ENCODE peak calls at places on chromosomes 11 and 22, in five cellular contexts. G is activated CD4-positive, alpha-beta T cell treated with anti-CD3 and anti-CD28 coated beads, Interleukin-2, amount 50 U/mL, for 48 hours; D is choroid plexus epithelial cell; T is stimulated activated CD8-positive, alpha-beta memory T cell treated with anti-CD3 and anti-CD28 coated beads, Interleukin-7, amount 100 ng/mL, for 1 hour; I is fibroblast of lung. H is an unnamed sample.

GRCh38 chr11:28400236-28401100 is 292.3 kb downstream of the METTL15 start:
- DNase-seq in G (no peak), D (peak), I (peak), T (no peak), H (no peak)

GRCh38 chr11:66203847-66204246 is 64.6 kb upstream of the RAB1B start:
- DNase-seq in G (no peak), T (no peak), D (no peak), I (no peak), H (no peak)

GRCh38 chr22:45187891-45188290 is 24.2 kb downstream of the NUP50 start:
- DNase-seq in G (no peak), T (no peak), D (no peak), I (no peak), H (no peak)

GRCh38 chr11:75031771-75032549 is 43.2 kb downstream of the NEU3 start:
- DNase-seq in T (no peak), D (peak), I (peak), G (peak), H (peak)

GRCh38 chr11:69620663-69621290 is 20.2 kb upstream of the CCND1 start:
- DNase-seq in T (no peak), D (no peak), I (no peak), G (no peak), H (no peak)

GRCh38 chr11:62552931-62553838 is 6.6 kb upstream of the AHNAK start:
- DNase-seq in D (peak), G (peak), I (peak), T (no peak), H (peak)

GRCh38 chr11:83092488-83093384 is 21.0 kb upstream of the RAB30 start:
- DNase-seq in G (no peak), T (no peak), I (no peak), D (peak), H (no peak)

GRCh38 chr11:106092446-106092845 is 15.0 kb downstream of the AASDHPPT start:
- DNase-seq in D (no peak), G (no peak), T (no peak), I (no peak), H (no peak)

GRCh38 chr22:36220457-36220921 is 18.8 kb downstream of the APOL2 start:
- DNase-seq in G (no peak), I (no peak), T (no peak), D (peak), H (no peak)